ENCODE peak calls at places on chromosomes 7 and 10, in ten cellular contexts. K is NCI-H1930; N is NCI-H774; G is stimulated activated CD4-positive, alpha-beta T cell treated with anti-CD3 and anti-CD28 coated beads, Interleukin-4, amount 100 ng/mL, for 24 hours; Y is cardiac muscle cell; R is iPS-NIHi11; E is esophagus squamous epithelium; Z is Peyer's patch; S is HEK293T; O is naive thymus-derived CD4-positive, alpha-beta T cell. B is an unnamed sample.

GRCh38 chr10:109953745-109954144 is 30.4 kb upstream of the XPNPEP1 start:
- DNase-seq in K (no peak), N (no peak), G (no peak), Y (peak; percentile 74), R (no peak), E (no peak), Z (no peak), S (no peak), O (no peak), B (no peak)

GRCh38 chr7:155705656-155706360 is 61.3 kb downstream of the RBM33 start:
- DNase-seq in K (no peak), N (no peak), G (no peak), Y (no peak), R (no peak), E (no peak), Z (no peak), S (no peak), O (no peak), B (no peak)

GRCh38 chr7:71904486-71904885 is 507.7 kb downstream of the CALN1 start:
- DNase-seq in K (no peak), N (no peak), G (no peak), Y (no peak), R (no peak), E (no peak), Z (no peak), S (no peak), O (no peak), B (no peak)

GRCh38 chr10:97867220-97867800 is 17.7 kb downstream of the GOLGA7B start:
- DNase-seq in K (no peak), N (no peak), G (no peak), Y (no peak), R (no peak), E (no peak), Z (no peak), S (no peak), O (no peak), B (no peak)

GRCh38 chr7:93232673-93233018 is 480 bp downstream of the VPS50 start:
- DNase-seq in K (no peak), N (no peak), G (no peak), Y (peak; percentile 4), R (no peak), E (no peak), Z (no peak), S (peak; percentile 18), O (no peak), B (peak; percentile 31)

GRCh38 chr7:142856565-142857245 is 1.8 kb downstream of the EPHB6 start:
- DNase-seq in K (no peak), N (no peak), G (no peak), Y (no peak), R (no peak), E (no peak), Z (no peak), S (no peak), O (no peak), B (no peak)

GRCh38 chr10:101062231-101063161 is 707 bp downstream of the KAZALD1 start:
- DNase-seq in K (peak; percentile 54), N (peak; percentile 23), G (peak; percentile 54), Y (peak; percentile 59), R (peak; percentile 72), E (no peak), Z (peak; percentile 91), S (peak; percentile 72), O (peak; percentile 53), B (peak; percentile 90)

GRCh38 chr10:34119456-34119855 is 695.6 kb downstream of the PARD3 start:
- DNase-seq in K (no peak), N (no peak), G (no peak), Y (no peak), R (no peak), E (no peak), Z (no peak), S (no peak), O (no peak), B (no peak)

GRCh38 chr10:111267673-111268072 is 190.8 kb downstream of the ADRA2A start:
- DNase-seq in K (no peak), N (no peak), G (no peak), Y (no peak), R (no peak), E (no peak), Z (no peak), S (no peak), O (no peak), B (no peak)